ENCODE peak calls at places on chromosomes 6 and 20, in eight cellular contexts. K is mucosa of gallbladder; X is effector memory CD4-positive, alpha-beta T cell; N is sciatic nerve; L is activated T-cell treated with anti-CD3 and anti-CD28 coated beads for 1 hour; R is dorsolateral prefrontal cortex; M is kidney epithelial cell; U is NCI-H2081. D is an unnamed sample.

GRCh38 chr20:59192533-59192896 is 28.9 kb downstream of the ZNF831 start:
- DNase-seq in K (no peak), X (no peak), N (no peak), L (no peak), R (no peak), M (no peak), U (no peak), D (no peak)

GRCh38 chr6:170182781-170183120 is 108.1 kb downstream of the DLL1 start:
- DNase-seq in K (no peak), X (no peak), N (no peak), L (no peak), R (no peak), M (no peak), U (no peak), D (no peak)

GRCh38 chr6:53623497-53623896 is 42.1 kb downstream of the KLHL31 start:
- DNase-seq in K (no peak), X (no peak), N (no peak), L (no peak), R (no peak), M (no peak), U (no peak), D (peak; percentile 33)

GRCh38 chr6:30071081-30071818 is 4.3 kb downstream of the PPP1R11 start:
- DNase-seq in K (peak; percentile 23), X (no peak), N (no peak), L (no peak), R (no peak), M (no peak), U (no peak), D (no peak)

GRCh38 chr6:96458771-96459170 is 62.8 kb upstream of the UFL1 start:
- DNase-seq in K (no peak), X (no peak), N (no peak), L (no peak), R (no peak), M (no peak), U (no peak), D (no peak)

GRCh38 chr6:159180001-159180400 is 10.8 kb downstream of the FNDC1 start:
- DNase-seq in K (no peak), X (no peak), N (no peak), L (no peak), R (no peak), M (no peak), U (no peak), D (no peak)

GRCh38 chr6:89909991-89910390 is 15.7 kb downstream of the GJA10 start:
- DNase-seq in K (no peak), X (no peak), N (no peak), L (no peak), R (no peak), M (no peak), U (no peak), D (no peak)

GRCh38 chr6:3788408-3789017 is 37.0 kb upstream of the PXDC1 start:
- DNase-seq in K (peak; percentile 26), X (no peak), N (no peak), L (no peak), R (no peak), M (no peak), U (no peak), D (no peak)

GRCh38 chr6:21270501-21271290 is 322.9 kb upstream of the SOX4 start:
- DNase-seq in K (no peak), X (no peak), N (no peak), L (no peak), R (no peak), M (no peak), U (no peak), D (no peak)

GRCh38 chr6:79570802-79571367 is 33.7 kb upstream of the LCA5 start:
- DNase-seq in K (no peak), X (no peak), N (no peak), L (no peak), R (no peak), M (no peak), U (peak; percentile 67), D (peak; percentile 16)

GRCh38 chr6:45625191-45625664 is 247.5 kb upstream of the SUPT3H start:
- DNase-seq in K (no peak), X (no peak), N (no peak), L (no peak), R (no peak), M (no peak), U (no peak), D (peak; percentile 67)

GRCh38 chr6:148628251-148628650 is 118.6 kb upstream of the UST start:
- DNase-seq in K (no peak), X (no peak), N (no peak), L (no peak), R (no peak), M (no peak), U (no peak), D (no peak)

GRCh38 chr6:87154641-87155271 is 609 bp upstream of the ZNF292 start:
- DNase-seq in K (no peak), X (peak; percentile 48), N (no peak), L (no peak), R (no peak), M (peak; percentile 45), U (peak; percentile 86), D (no peak)

GRCh38 chr6:41374618-41375590 is 39.5 kb downstream of the NCR2 start:
- DNase-seq in K (no peak), X (no peak), N (no peak), L (no peak), R (no peak), M (no peak), U (no peak), D (peak; percentile 14)

GRCh38 chr6:90758741-90759140 is 171.9 kb upstream of the MAP3K7 start:
- DNase-seq in K (no peak), X (no peak), N (no peak), L (no peak), R (no peak), M (no peak), U (no peak), D (no peak)

GRCh38 chr6:155201461-155202226 is 62.2 kb upstream of the CLDN20 start:
- DNase-seq in K (no peak), X (no peak), N (no peak), L (no peak), R (no peak), M (peak; percentile 64), U (peak; percentile 86), D (peak; percentile 72)

GRCh38 chr6:140480852-140481251 is 1106.4 kb upstream of the CITED2 start:
- DNase-seq in K (no peak), X (no peak), N (no peak), L (no peak), R (no peak), M (no peak), U (no peak), D (no peak)

GRCh38 chr6:119830494-119831295 is 481.1 kb upstream of the MAN1A1 start:
- DNase-seq in K (no peak), X (no peak), N (no peak), L (no peak), R (no peak), M (no peak), U (no peak), D (no peak)

GRCh38 chr20:461254-462198 is 807 bp downstream of the TBC1D20 start:
- DNase-seq in K (peak; percentile 28), X (peak; percentile 14), N (peak; percentile 65), L (peak; percentile 42), R (peak; percentile 28), M (no peak), U (peak; percentile 41), D (no peak)

GRCh38 chr6:149783551-149783950 is 34.0 kb downstream of the PCMT1 start:
- DNase-seq in K (no peak), X (no peak), N (no peak), L (no peak), R (no peak), M (no peak), U (no peak), D (no peak)

GRCh38 chr6:138722425-138723371 is 50.9 kb upstream of the CCDC28A start:
- DNase-seq in K (no peak), X (no peak), N (no peak), L (no peak), R (no peak), M (no peak), U (no peak), D (no peak)

GRCh38 chr6:47440722-47441121 is 36.9 kb upstream of the CD2AP start:
- DNase-seq in K (peak; percentile 51), X (no peak), N (no peak), L (no peak), R (no peak), M (no peak), U (peak; percentile 71), D (no peak)

GRCh38 chr20:63036266-63036665 is 29.5 kb upstream of the BHLHE23 start:
- DNase-seq in K (no peak), X (no peak), N (no peak), L (no peak), R (no peak), M (no peak), U (no peak), D (no peak)

GRCh38 chr6:125271486-125272159 is 30.1 kb downstream of the HDDC2 start:
- DNase-seq in K (no peak), X (no peak), N (no peak), L (no peak), R (no peak), M (no peak), U (no peak), D (no peak)

GRCh38 chr6:16540804-16541752 is 220.2 kb downstream of the ATXN1 start:
- DNase-seq in K (no peak), X (no peak), N (peak; percentile 60), L (no peak), R (no peak), M (no peak), U (no peak), D (no peak)

GRCh38 chr20:30167540-30167939 is 1089.9 kb upstream of the DEFB115 start:
- DNase-seq in K (no peak), X (no peak), N (peak; percentile 42), L (no peak), R (no peak), M (no peak), U (no peak), D (no peak)

GRCh38 chr20:25308083-25308491 is 60.2 kb downstream of the PYGB start:
- DNase-seq in K (no peak), X (no peak), N (no peak), L (no peak), R (no peak), M (no peak), U (no peak), D (no peak)

GRCh38 chr6:44735631-44735963 is 348.1 kb downstream of the CDC5L start:
- DNase-seq in K (no peak), X (no peak), N (no peak), L (no peak), R (no peak), M (peak; percentile 55), U (no peak), D (no peak)

GRCh38 chr6:134398453-134398852 is 80.5 kb upstream of the SGK1 start:
- DNase-seq in K (no peak), X (no peak), N (no peak), L (no peak), R (no peak), M (no peak), U (no peak), D (no peak)

GRCh38 chr6:43186706-43187105 is 4.7 kb downstream of the CUL9 start:
- DNase-seq in K (no peak), X (no peak), N (no peak), L (no peak), R (no peak), M (no peak), U (no peak), D (no peak)

GRCh38 chr6:48036316-48036715 is 74.7 kb downstream of the PTCHD4 start:
- DNase-seq in K (no peak), X (no peak), N (no peak), L (no peak), R (no peak), M (peak; percentile 49), U (no peak), D (peak; percentile 3)

GRCh38 chr6:75098709-75099108 is 107.1 kb downstream of the COL12A1 start:
- DNase-seq in K (peak; percentile 88), X (no peak), N (peak; percentile 80), L (no peak), R (no peak), M (peak; percentile 90), U (no peak), D (peak; percentile 93)

GRCh38 chr6:87333591-87334181 is 4.6 kb upstream of the GJB7 start:
- DNase-seq in K (no peak), X (no peak), N (no peak), L (no peak), R (no peak), M (no peak), U (peak; percentile 6), D (peak; percentile 59)

GRCh38 chr20:48787861-48788375 is 39.9 kb downstream of the PREX1 start:
- DNase-seq in K (no peak), X (no peak), N (no peak), L (no peak), R (no peak), M (peak; percentile 18), U (no peak), D (no peak)